ENCODE peak calls at places on chromosomes 3 and 15, in eight cellular contexts. One of them, this sample, is unnamed.

GRCh38 chr3:128524374-128525299 is 31.6 kb upstream of the GATA2 start:
- DNase-seq in HFF-Myc: no peak
- DNase-seq in bronchial epithelial cell: no peak
- DNase-seq in adipocyte: no peak
- DNase-seq in IMR-90: no peak
- DNase-seq in thoracic aorta: no peak
- DNase-seq in neuronal stem cell: no peak
- DNase-seq in MG63: no peak
- DNase-seq in this sample: no peak

GRCh38 chr15:90813796-90814192 is 54.6 kb upstream of the FURIN start:
- DNase-seq in thoracic aorta: no peak
- DNase-seq in MG63: no peak
- DNase-seq in neuronal stem cell: no peak
- DNase-seq in bronchial epithelial cell: no peak
- DNase-seq in adipocyte: no peak
- DNase-seq in IMR-90: no peak
- DNase-seq in HFF-Myc: no peak
- DNase-seq in this sample: no peak

GRCh38 chr3:72990701-72991395 is 5.8 kb upstream of the PPP4R2 start:
- DNase-seq in HFF-Myc: no peak
- DNase-seq in bronchial epithelial cell: no peak
- DNase-seq in thoracic aorta: no peak
- DNase-seq in MG63: no peak
- DNase-seq in IMR-90: no peak
- DNase-seq in neuronal stem cell: no peak
- DNase-seq in adipocyte: no peak
- DNase-seq in this sample: no peak

GRCh38 chr15:68818671-68819450 is 1.8 kb downstream of the ANP32A start:
- DNase-seq in thoracic aorta: no peak
- DNase-seq in IMR-90: no peak
- DNase-seq in bronchial epithelial cell: no peak
- DNase-seq in adipocyte: peak; percentile 58
- DNase-seq in neuronal stem cell: peak; percentile 55
- DNase-seq in MG63: peak; percentile 49
- DNase-seq in HFF-Myc: no peak
- DNase-seq in this sample: peak; percentile 93

GRCh38 chr3:76038949-76039348 is 253.6 kb upstream of the ZNF717 start:
- DNase-seq in adipocyte: no peak
- DNase-seq in bronchial epithelial cell: no peak
- DNase-seq in neuronal stem cell: no peak
- DNase-seq in thoracic aorta: no peak
- DNase-seq in HFF-Myc: no peak
- DNase-seq in MG63: no peak
- DNase-seq in IMR-90: no peak
- DNase-seq in this sample: no peak

GRCh38 chr15:95857758-95858157 is 472.7 kb upstream of the NR2F2 start:
- DNase-seq in neuronal stem cell: no peak
- DNase-seq in adipocyte: no peak
- DNase-seq in bronchial epithelial cell: no peak
- DNase-seq in thoracic aorta: no peak
- DNase-seq in IMR-90: no peak
- DNase-seq in MG63: no peak
- DNase-seq in HFF-Myc: no peak
- DNase-seq in this sample: no peak

GRCh38 chr3:170724599-170724998 is 138.7 kb upstream of the SLC7A14 start:
- DNase-seq in adipocyte: peak; percentile 60
- DNase-seq in IMR-90: peak; percentile 82
- DNase-seq in HFF-Myc: no peak
- DNase-seq in MG63: peak; percentile 92
- DNase-seq in bronchial epithelial cell: peak; percentile 52
- DNase-seq in thoracic aorta: no peak
- DNase-seq in neuronal stem cell: no peak
- DNase-seq in this sample: no peak

GRCh38 chr3:192409203-192409837 is 318.0 kb downstream of the FGF12 start:
- DNase-seq in bronchial epithelial cell: no peak
- DNase-seq in thoracic aorta: no peak
- DNase-seq in HFF-Myc: no peak
- DNase-seq in adipocyte: no peak
- DNase-seq in MG63: peak; percentile 63
- DNase-seq in neuronal stem cell: peak; percentile 61
- DNase-seq in IMR-90: no peak
- DNase-seq in this sample: no peak

GRCh38 chr3:182954553-182954952 is 25.8 kb downstream of the DCUN1D1 start:
- DNase-seq in MG63: no peak
- DNase-seq in adipocyte: peak; percentile 32
- DNase-seq in bronchial epithelial cell: no peak
- DNase-seq in neuronal stem cell: no peak
- DNase-seq in IMR-90: peak; percentile 22
- DNase-seq in HFF-Myc: no peak
- DNase-seq in thoracic aorta: no peak
- DNase-seq in this sample: no peak

GRCh38 chr3:77773084-77773483 is 733.2 kb downstream of the ROBO2 start:
- DNase-seq in MG63: no peak
- DNase-seq in thoracic aorta: no peak
- DNase-seq in neuronal stem cell: no peak
- DNase-seq in bronchial epithelial cell: no peak
- DNase-seq in IMR-90: no peak
- DNase-seq in adipocyte: no peak
- DNase-seq in HFF-Myc: no peak
- DNase-seq in this sample: no peak

GRCh38 chr15:45871121-45871855 is 236.5 kb downstream of the SQOR start:
- DNase-seq in IMR-90: no peak
- DNase-seq in bronchial epithelial cell: peak; percentile 79
- DNase-seq in thoracic aorta: no peak
- DNase-seq in MG63: no peak
- DNase-seq in neuronal stem cell: no peak
- DNase-seq in adipocyte: peak; percentile 19
- DNase-seq in HFF-Myc: no peak
- DNase-seq in this sample: no peak

GRCh38 chr15:45868109-45868691 is 233.4 kb downstream of the SQOR start:
- DNase-seq in thoracic aorta: no peak
- DNase-seq in bronchial epithelial cell: peak; percentile 24
- DNase-seq in IMR-90: no peak
- DNase-seq in MG63: no peak
- DNase-seq in adipocyte: no peak
- DNase-seq in HFF-Myc: no peak
- DNase-seq in neuronal stem cell: no peak
- DNase-seq in this sample: no peak

GRCh38 chr15:45867281-45867680 is 232.5 kb downstream of the SQOR start:
- DNase-seq in thoracic aorta: no peak
- DNase-seq in bronchial epithelial cell: peak; percentile 56
- DNase-seq in HFF-Myc: no peak
- DNase-seq in neuronal stem cell: no peak
- DNase-seq in adipocyte: no peak
- DNase-seq in MG63: no peak
- DNase-seq in IMR-90: no peak
- DNase-seq in this sample: no peak

GRCh38 chr15:45863881-45864580 is 229.2 kb downstream of the SQOR start:
- DNase-seq in MG63: no peak
- DNase-seq in bronchial epithelial cell: peak; percentile 83
- DNase-seq in neuronal stem cell: no peak
- DNase-seq in IMR-90: no peak
- DNase-seq in HFF-Myc: no peak
- DNase-seq in adipocyte: no peak
- DNase-seq in thoracic aorta: no peak
- DNase-seq in this sample: no peak

GRCh38 chr15:45869034-45869668 is 234.3 kb downstream of the SQOR start:
- DNase-seq in MG63: no peak
- DNase-seq in thoracic aorta: no peak
- DNase-seq in HFF-Myc: no peak
- DNase-seq in bronchial epithelial cell: no peak
- DNase-seq in adipocyte: no peak
- DNase-seq in neuronal stem cell: no peak
- DNase-seq in IMR-90: no peak
- DNase-seq in this sample: no peak
- H3K4me3 ChIP-seq in MG63: no peak overlapping the region
- H3K4me3 ChIP-seq in thoracic aorta: no peak overlapping the region
- H3K4me3 ChIP-seq in HFF-Myc: no peak overlapping the region
- H3K4me3 ChIP-seq in bronchial epithelial cell: no peak overlapping the region
- H3K4me3 ChIP-seq in adipocyte: no peak overlapping the region
- H3K4me3 ChIP-seq in neuronal stem cell: no peak overlapping the region
- H3K4me3 ChIP-seq in IMR-90: no peak overlapping the region
- H3K4me3 ChIP-seq in this sample: no peak overlapping the region

GRCh38 chr3:140135461-140135860 is 200.5 kb downstream of the CLSTN2 start:
- DNase-seq in adipocyte: peak; percentile 7
- DNase-seq in IMR-90: no peak
- DNase-seq in neuronal stem cell: no peak
- DNase-seq in HFF-Myc: no peak
- DNase-seq in MG63: no peak
- DNase-seq in bronchial epithelial cell: no peak
- DNase-seq in thoracic aorta: no peak
- DNase-seq in this sample: no peak

GRCh38 chr3:140128217-140129137 is 193.5 kb downstream of the CLSTN2 start:
- DNase-seq in thoracic aorta: no peak
- DNase-seq in neuronal stem cell: peak; percentile 9
- DNase-seq in MG63: peak; percentile 42
- DNase-seq in IMR-90: peak; percentile 11
- DNase-seq in HFF-Myc: peak; percentile 7
- DNase-seq in adipocyte: peak; percentile 52
- DNase-seq in bronchial epithelial cell: peak; percentile 7
- DNase-seq in this sample: peak; percentile 77

GRCh38 chr3:140134231-140134630 is 199.2 kb downstream of the CLSTN2 start:
- DNase-seq in adipocyte: no peak
- DNase-seq in HFF-Myc: no peak
- DNase-seq in neuronal stem cell: no peak
- DNase-seq in bronchial epithelial cell: no peak
- DNase-seq in IMR-90: no peak
- DNase-seq in thoracic aorta: no peak
- DNase-seq in MG63: no peak
- DNase-seq in this sample: no peak

GRCh38 chr3:140129885-140130284 is 194.9 kb downstream of the CLSTN2 start:
- DNase-seq in thoracic aorta: no peak
- DNase-seq in HFF-Myc: no peak
- DNase-seq in neuronal stem cell: no peak
- DNase-seq in IMR-90: no peak
- DNase-seq in bronchial epithelial cell: no peak
- DNase-seq in adipocyte: no peak
- DNase-seq in MG63: no peak
- DNase-seq in this sample: no peak

GRCh38 chr3:140131895-140132294 is 196.9 kb downstream of the CLSTN2 start:
- DNase-seq in neuronal stem cell: no peak
- DNase-seq in IMR-90: no peak
- DNase-seq in bronchial epithelial cell: no peak
- DNase-seq in adipocyte: no peak
- DNase-seq in MG63: no peak
- DNase-seq in HFF-Myc: no peak
- DNase-seq in thoracic aorta: no peak
- DNase-seq in this sample: no peak
- H3K4me3 ChIP-seq in neuronal stem cell: no peak overlapping the region
- H3K4me3 ChIP-seq in IMR-90: no peak overlapping the region
- H3K4me3 ChIP-seq in bronchial epithelial cell: no peak overlapping the region
- H3K4me3 ChIP-seq in adipocyte: no peak overlapping the region
- H3K4me3 ChIP-seq in MG63: no peak overlapping the region
- H3K4me3 ChIP-seq in HFF-Myc: no peak overlapping the region
- H3K4me3 ChIP-seq in thoracic aorta: no peak overlapping the region
- H3K4me3 ChIP-seq in this sample: no peak overlapping the region

GRCh38 chr15:73683257-73683623 is 943 bp upstream of the CD276 start:
- DNase-seq in neuronal stem cell: no peak
- DNase-seq in thoracic aorta: no peak
- DNase-seq in HFF-Myc: no peak
- DNase-seq in adipocyte: no peak
- DNase-seq in IMR-90: no peak
- DNase-seq in bronchial epithelial cell: no peak
- DNase-seq in MG63: no peak
- DNase-seq in this sample: no peak
- H3K4me3 ChIP-seq in neuronal stem cell: peak overlapping the region; percentile 97
- H3K4me3 ChIP-seq in thoracic aorta: no peak overlapping the region
- H3K4me3 ChIP-seq in HFF-Myc: no peak overlapping the region
- H3K4me3 ChIP-seq in adipocyte: peak overlapping the region; percentile 79
- H3K4me3 ChIP-seq in IMR-90: no peak overlapping the region
- H3K4me3 ChIP-seq in bronchial epithelial cell: no peak overlapping the region
- H3K4me3 ChIP-seq in MG63: no peak overlapping the region
- H3K4me3 ChIP-seq in this sample: no peak overlapping the region

DNA sequence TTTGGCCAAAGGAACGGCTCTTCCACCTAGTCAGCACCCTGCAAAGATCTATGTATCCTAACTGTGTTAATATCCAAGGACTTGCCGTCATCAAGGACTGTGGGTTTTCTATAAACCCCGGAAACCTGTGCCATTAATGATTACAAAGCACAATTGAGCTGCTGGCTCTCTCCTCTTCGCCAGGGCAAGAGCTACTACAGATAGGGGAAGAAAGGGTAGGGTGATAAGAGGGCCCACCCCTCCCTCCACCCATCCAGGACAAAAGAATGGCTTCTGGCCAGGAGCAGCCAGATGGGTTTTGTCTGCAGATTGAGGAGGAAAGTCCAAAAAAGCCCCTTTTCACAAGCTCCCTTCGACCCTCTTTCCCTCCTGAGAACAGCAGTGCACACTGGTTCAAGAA is 9.9 kb downstream of the RFT1 start:
- DNase-seq in neuronal stem cell: no peak
- DNase-seq in bronchial epithelial cell: no peak
- DNase-seq in thoracic aorta: no peak
- DNase-seq in HFF-Myc: no peak
- DNase-seq in IMR-90: no peak
- DNase-seq in adipocyte: no peak
- DNase-seq in MG63: no peak
- DNase-seq in this sample: no peak
- H3K4me3 ChIP-seq in neuronal stem cell: no peak overlapping the region
- H3K4me3 ChIP-seq in bronchial epithelial cell: no peak overlapping the region
- H3K4me3 ChIP-seq in thoracic aorta: no peak overlapping the region
- H3K4me3 ChIP-seq in HFF-Myc: no peak overlapping the region
- H3K4me3 ChIP-seq in IMR-90: no peak overlapping the region
- H3K4me3 ChIP-seq in adipocyte: no peak overlapping the region
- H3K4me3 ChIP-seq in MG63: no peak overlapping the region
- H3K4me3 ChIP-seq in this sample: no peak overlapping the region

DNA sequence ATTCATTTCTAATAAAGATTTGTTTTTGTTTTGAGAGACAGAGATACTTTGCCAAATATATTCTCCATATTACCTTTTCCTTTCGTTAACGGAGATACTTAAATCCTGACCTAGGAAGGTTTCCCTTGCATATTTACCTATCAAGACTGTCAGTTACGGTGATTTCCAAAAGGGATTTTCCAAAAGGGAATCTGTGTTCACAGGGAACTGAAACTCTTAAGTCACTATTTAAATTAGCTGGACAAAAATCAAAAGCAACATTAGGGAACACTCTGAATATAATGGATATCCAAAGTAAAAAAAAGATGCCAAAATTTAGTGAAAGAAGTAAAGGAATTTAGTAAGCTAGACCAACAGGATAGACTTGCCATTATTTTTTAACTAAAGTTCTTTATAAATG is 576 bp downstream of the LRRFIP2 start:
- DNase-seq in IMR-90: no peak
- DNase-seq in bronchial epithelial cell: peak; percentile 64
- DNase-seq in neuronal stem cell: no peak
- DNase-seq in HFF-Myc: no peak
- DNase-seq in adipocyte: peak; percentile 33
- DNase-seq in thoracic aorta: no peak
- DNase-seq in MG63: no peak
- DNase-seq in this sample: no peak
- H3K4me3 ChIP-seq in IMR-90: no peak overlapping the region
- H3K4me3 ChIP-seq in bronchial epithelial cell: no peak overlapping the region
- H3K4me3 ChIP-seq in neuronal stem cell: no peak overlapping the region
- H3K4me3 ChIP-seq in HFF-Myc: peak overlapping the region; percentile 89
- H3K4me3 ChIP-seq in adipocyte: peak overlapping the region; percentile 89
- H3K4me3 ChIP-seq in thoracic aorta: peak overlapping the region; percentile 90
- H3K4me3 ChIP-seq in MG63: peak overlapping the region; percentile 78
- H3K4me3 ChIP-seq in this sample: peak overlapping the region; percentile 89

This sample was measured in Karpas-422.